ENCODE peak calls at places on chromosome 5, in eight cellular contexts. G is HT1080; E is ascending aorta; W is fibroblast of lung; Y is CD4-positive, CD25-positive, alpha-beta regulatory T cell; J is GM10248; L is hypothalamus; V is esophagus squamous epithelium. C is an unnamed sample.

GRCh38 chr5:102627311-102627710 is 127.8 kb upstream of the PAM start:
- DNase-seq in J (no peak), L (no peak), E (no peak), W (peak), Y (no peak), G (peak), V (no peak), C (no peak)

GRCh38 chr5:59506285-59506877 is 387.1 kb downstream of the PDE4D start:
- DNase-seq in Y (no peak), J (no peak), G (no peak), V (no peak), E (no peak), W (peak), L (no peak), C (no peak)

GRCh38 chr5:130198927-130199326 is 294.7 kb downstream of the CHSY3 start:
- DNase-seq in E (no peak), Y (no peak), G (peak), L (no peak), J (peak), W (peak), V (no peak), C (no peak)

GRCh38 chr5:10775646-10776045 is 14.6 kb upstream of the DAP start:
- DNase-seq in E (no peak), W (no peak), V (no peak), L (no peak), G (no peak), Y (no peak), J (peak), C (no peak)

GRCh38 chr5:155406815-155407214 is 393.3 kb downstream of the KIF4B start:
- DNase-seq in Y (no peak), G (no peak), E (no peak), V (no peak), W (no peak), J (no peak), L (no peak), C (no peak)

GRCh38 chr5:126816649-126817048 is 39.7 kb downstream of the LMNB1 start:
- DNase-seq in E (no peak), L (no peak), V (no peak), G (no peak), W (no peak), Y (no peak), J (no peak), C (no peak)

GRCh38 chr5:73370076-73370475 is 78.5 kb downstream of the FOXD1 start:
- DNase-seq in L (no peak), V (no peak), Y (no peak), J (no peak), E (no peak), W (no peak), G (no peak), C (no peak)

GRCh38 chr5:142783601-142784291 is 13.6 kb downstream of the ARHGAP26 start:
- DNase-seq in V (no peak), E (no peak), Y (no peak), J (peak), G (no peak), L (no peak), W (peak), C (no peak)

GRCh38 chr5:150073086-150073625 is 13.2 kb downstream of the CSF1R start:
- DNase-seq in V (no peak), J (no peak), E (no peak), G (no peak), Y (no peak), W (no peak), L (no peak), C (no peak)

GRCh38 chr5:66643383-66643782 is 47.2 kb downstream of the MAST4 start:
- DNase-seq in E (no peak), J (no peak), G (no peak), W (no peak), V (no peak), L (no peak), Y (no peak), C (no peak)

GRCh38 chr5:149387081-149387611 is 8.1 kb upstream of the IL17B start:
- DNase-seq in G (no peak), L (no peak), W (peak), V (no peak), Y (no peak), J (no peak), E (no peak), C (peak)

GRCh38 chr5:65880673-65881072 is 45.7 kb upstream of the ERBIN start:
- DNase-seq in W (no peak), Y (no peak), J (no peak), E (no peak), L (no peak), G (no peak), V (no peak), C (no peak)

GRCh38 chr5:41193462-41194166 is 19.7 kb downstream of the C6 start:
- DNase-seq in L (peak), W (peak), G (peak), V (peak), E (peak), Y (no peak), J (no peak), C (no peak)

GRCh38 chr5:119218830-119219782 is 136.7 kb upstream of the TNFAIP8 start:
- DNase-seq in J (no peak), Y (no peak), W (peak), V (no peak), E (no peak), L (no peak), G (no peak), C (no peak)

GRCh38 chr5:114391321-114391720 is 29.5 kb downstream of the KCNN2 start:
- DNase-seq in V (no peak), J (no peak), W (peak), E (no peak), L (no peak), G (peak), Y (no peak), C (no peak)

GRCh38 chr5:33311893-33312292 is 128.9 kb upstream of the TARS1 start:
- DNase-seq in E (no peak), G (peak), J (no peak), V (no peak), L (no peak), W (peak), Y (no peak), C (peak)

GRCh38 chr5:68698025-68698940 is 395.5 kb upstream of the SLC30A5 start:
- DNase-seq in E (no peak), L (no peak), J (no peak), W (no peak), G (no peak), V (no peak), Y (no peak), C (no peak)

GRCh38 chr5:167442922-167443321 is 848.5 kb upstream of the WWC1 start:
- DNase-seq in L (no peak), Y (no peak), G (peak), J (no peak), E (no peak), V (no peak), W (peak), C (peak)

GRCh38 chr5:150502106-150502505 is 5.8 kb upstream of the NDST1 start:
- DNase-seq in Y (no peak), W (peak), E (no peak), V (no peak), L (no peak), J (no peak), G (peak), C (no peak)

GRCh38 chr5:141369994-141370848 is at the start of gene PCDHGB3:
- DNase-seq in Y (no peak), V (no peak), G (peak), J (peak), W (peak), E (no peak), L (no peak), C (no peak)